ENCODE peak calls at places on chromosome 4, in four cellular contexts. Q, B, E and M are unnamed samples.

GRCh38 chr4:76434901-76435688 is at the start of gene SHROOM3:
- DNase-seq in B (no peak), Q (no peak), E (no peak), M (no peak)

GRCh38 chr4:41693629-41694028 is 54.9 kb downstream of the PHOX2B start:
- DNase-seq in Q (peak; percentile 16), B (no peak), E (peak; percentile 9), M (no peak)

GRCh38 chr4:149291463-149291862 is 524.2 kb downstream of the IQCM start:
- DNase-seq in B (no peak), E (no peak), Q (no peak), M (no peak)

GRCh38 chr4:99887837-99888236 is 6.4 kb downstream of the LAMTOR3 start:
- DNase-seq in B (no peak), Q (no peak), E (no peak), M (no peak)

GRCh38 chr4:164894725-164895124 is 17.7 kb downstream of the APELA start:
- DNase-seq in B (peak; percentile 48), Q (no peak), E (no peak), M (no peak)

GRCh38 chr4:5462896-5463295 is 245.5 kb downstream of the EVC2 start:
- DNase-seq in B (no peak), Q (no peak), E (no peak), M (no peak)

GRCh38 chr4:16224669-16225068 is 1.6 kb downstream of the TAPT1 start:
- DNase-seq in Q (no peak), E (no peak), B (no peak), M (no peak)

GRCh38 chr4:19924761-19925160 is 326.9 kb upstream of the SLIT2 start:
- DNase-seq in E (no peak), Q (no peak), B (no peak), M (no peak)

GRCh38 chr4:138035781-138036258 is 206.3 kb downstream of the SLC7A11 start:
- DNase-seq in B (peak; percentile 69), E (peak; percentile 62), Q (peak; percentile 52), M (no peak)

GRCh38 chr4:73430188-73430587 is 5.8 kb upstream of the AFP start:
- DNase-seq in Q (peak; percentile 34), E (no peak), B (no peak), M (no peak)

GRCh38 chr4:83011779-83012630 is 1.4 kb upstream of the LIN54 start:
- DNase-seq in B (no peak), Q (no peak), E (peak; percentile 42), M (peak; percentile 33)

GRCh38 chr4:68494688-68495087 is 47.4 kb downstream of the TMPRSS11E start:
- DNase-seq in B (no peak), Q (no peak), E (no peak), M (no peak)

GRCh38 chr4:23333946-23334878 is 555.6 kb downstream of the PPARGC1A start:
- DNase-seq in Q (no peak), E (peak; percentile 16), B (peak; percentile 39), M (peak; percentile 14)

GRCh38 chr4:54942735-54943134 is 182.7 kb downstream of the KDR start:
- DNase-seq in E (no peak), Q (no peak), B (no peak), M (no peak)

GRCh38 chr4:23814606-23815005 is 75.2 kb downstream of the PPARGC1A start:
- DNase-seq in B (no peak), Q (no peak), E (no peak), M (no peak)

GRCh38 chr4:85783483-85783882 is 308.5 kb downstream of the ARHGAP24 start:
- DNase-seq in E (no peak), B (no peak), Q (no peak), M (no peak)

GRCh38 chr4:55116450-55116849 is 8.9 kb downstream of the KDR start:
- DNase-seq in Q (no peak), E (no peak), B (no peak), M (no peak)

GRCh38 chr4:74464291-74464690 is 19.4 kb downstream of the AREG start:
- DNase-seq in E (no peak), Q (no peak), B (no peak), M (no peak)
- TF ChIP-seq CREM in E (no peak), Q (no peak), B (no peak), M (no peak)

GRCh38 chr4:101355767-101356702 is 8.7 kb upstream of the PPP3CA start:
- DNase-seq in B (no peak), E (no peak), Q (peak; percentile 81), M (no peak)
- TF ChIP-seq CREM in B (no peak), E (no peak), Q (no peak), M (no peak)

DNA sequence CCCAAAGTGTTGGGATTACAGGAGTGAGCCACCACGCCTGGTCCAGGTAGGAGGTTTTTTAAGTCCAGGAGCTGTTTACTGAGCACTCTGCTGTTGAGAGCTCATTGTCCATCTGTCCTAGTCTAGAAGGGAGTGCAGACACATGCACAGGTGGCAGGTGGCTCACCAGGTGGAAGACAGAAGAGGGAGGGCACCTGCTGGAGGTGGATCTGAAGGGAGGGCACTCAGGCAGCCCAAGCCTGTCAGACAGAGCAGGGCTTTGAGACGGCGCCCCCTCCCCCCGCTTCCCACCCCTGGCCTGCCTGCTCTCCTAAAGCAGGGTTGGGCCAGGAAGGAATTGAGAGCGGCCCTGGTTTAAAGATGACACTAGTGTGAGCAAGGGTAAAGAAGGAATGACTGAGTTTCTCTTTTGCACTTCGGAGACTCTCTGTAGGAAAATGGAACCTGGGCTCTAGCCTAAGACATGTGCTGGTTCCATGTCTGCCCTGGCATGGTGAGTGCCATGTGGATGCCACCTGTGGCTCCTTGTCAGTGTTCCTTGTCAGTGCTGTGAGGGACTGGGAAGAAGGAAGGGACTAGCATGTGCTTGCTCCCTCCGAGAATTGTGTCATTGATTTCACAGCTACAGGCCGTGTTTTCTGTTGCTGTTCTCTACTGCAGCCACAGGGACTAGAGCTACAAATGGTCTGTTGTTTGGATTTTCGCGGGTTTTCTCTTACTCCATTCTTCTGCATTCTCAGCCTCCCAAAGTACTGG is 108.6 kb downstream of the TNIP2 start:
- DNase-seq in Q (no peak), B (no peak), E (no peak), M (no peak)
- TF ChIP-seq CREM in Q (no peak), B (no peak), E (no peak), M (no peak)

GRCh38 chr4:94936854-94937253 is 179.1 kb downstream of the BMPR1B start:
- DNase-seq in E (no peak), B (no peak), Q (no peak), M (no peak)

GRCh38 chr4:94934864-94935263 is 177.1 kb downstream of the BMPR1B start:
- DNase-seq in E (no peak), B (no peak), Q (no peak), M (no peak)

GRCh38 chr4:94931626-94932025 is 173.9 kb downstream of the BMPR1B start:
- DNase-seq in E (no peak), Q (no peak), B (no peak), M (no peak)

GRCh38 chr4:94934201-94934600 is 176.4 kb downstream of the BMPR1B start:
- DNase-seq in E (no peak), Q (no peak), B (no peak), M (no peak)

DNA sequence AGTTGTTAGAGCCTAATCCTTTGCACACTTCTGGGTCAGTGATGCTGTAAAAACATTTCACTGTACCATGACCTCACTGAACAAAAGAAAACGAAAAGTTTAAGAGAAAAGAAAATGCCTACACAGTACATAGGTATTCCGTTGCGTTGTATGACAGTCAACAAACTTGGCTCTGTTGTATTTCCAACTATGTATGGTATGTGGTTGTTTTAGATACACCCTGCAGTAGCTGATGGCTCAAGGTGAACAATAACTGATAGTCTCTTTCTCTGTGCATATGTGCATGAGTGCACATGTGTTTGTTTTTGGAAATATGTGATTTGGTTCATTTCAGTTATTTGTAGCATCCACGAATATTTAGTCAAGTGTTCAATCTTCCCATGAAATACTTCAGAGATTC is 176.0 kb downstream of the BMPR1B start:
- DNase-seq in B (no peak), Q (no peak), E (no peak), M (no peak)
- TF ChIP-seq CREM in B (no peak), Q (no peak), E (no peak), M (no peak)

DNA sequence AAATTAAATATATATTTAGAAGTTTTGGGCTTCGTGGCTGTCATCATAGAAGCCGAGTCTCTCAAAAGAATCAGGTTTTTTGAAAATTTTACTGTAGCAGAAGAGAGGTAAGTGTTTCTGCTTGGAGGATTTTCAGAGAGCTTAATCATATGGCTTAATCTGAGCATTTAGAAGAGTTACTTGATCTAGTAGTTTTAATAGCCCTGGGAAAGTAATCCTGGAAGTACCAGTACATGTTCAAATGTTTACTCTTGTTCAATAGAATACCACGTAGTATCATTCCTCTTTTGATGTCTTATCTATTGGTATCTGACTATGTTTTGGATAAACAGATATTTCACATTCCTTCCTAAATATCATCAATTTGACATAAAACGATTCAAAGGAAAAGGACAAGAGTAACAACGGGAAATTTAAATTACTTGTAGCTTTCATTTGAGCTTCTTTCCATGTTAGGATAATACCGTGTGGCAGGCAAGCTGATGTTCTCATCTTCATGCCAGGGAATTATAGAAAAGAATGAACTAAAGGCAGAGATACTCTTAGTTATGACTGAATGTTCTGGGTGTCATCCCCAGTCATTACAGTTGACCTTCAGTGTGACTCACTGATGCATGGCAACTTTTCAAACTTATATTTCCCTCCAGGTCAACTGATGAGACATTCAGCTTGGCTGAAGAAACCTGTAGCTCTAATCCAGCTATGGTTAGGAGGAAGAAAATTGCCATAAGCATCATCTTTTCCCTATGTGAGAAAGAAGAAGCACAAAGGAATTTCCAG is 89.8 kb downstream of the FNIP2 start:
- DNase-seq in E (no peak), Q (peak; percentile 16), B (no peak), M (no peak)
- TF ChIP-seq CREM in E (no peak), Q (no peak), B (no peak), M (no peak)

GRCh38 chr4:8438743-8439142 is 1.8 kb downstream of the ACOX3 start:
- DNase-seq in E (no peak), B (no peak), Q (no peak), M (no peak)

GRCh38 chr4:8440491-8441311 is at the start of the genes ACOX3 and TRMT44:
- DNase-seq in E (peak; percentile 90), Q (peak; percentile 80), B (peak; percentile 74), M (peak; percentile 94)

GRCh38 chr4:8439914-8440490 is 521 bp downstream of the ACOX3 start:
- DNase-seq in Q (peak; percentile 41), B (no peak), E (peak; percentile 24), M (no peak)

GRCh38 chr4:8441499-8442091 is 1.0 kb downstream of the TRMT44 start:
- DNase-seq in B (no peak), Q (no peak), E (no peak), M (no peak)

GRCh38 chr4:8439168-8439567 is 1.4 kb downstream of the ACOX3 start:
- DNase-seq in B (no peak), Q (no peak), E (no peak), M (no peak)
- TF ChIP-seq CREM in B (no peak), Q (no peak), E (no peak), M (no peak)